ENCODE peak calls at places on chromosomes 12 and 14, in four cellular contexts. Z, B, I and K are unnamed samples.

GRCh38 chr12:18492372-18493025 is 231.2 kb downstream of the PIK3C2G start:
- DNase-seq in Z (peak), B (no peak), I (no peak), K (no peak)

GRCh38 chr14:102241147-102241546 is 63.8 kb downstream of the MOK start:
- DNase-seq in Z (no peak), I (no peak), B (no peak), K (no peak)

GRCh38 chr12:9883175-9883574 is 1.9 kb downstream of the KLRF2 start:
- DNase-seq in I (no peak), Z (no peak), B (no peak), K (no peak)

GRCh38 chr12:50243507-50243906 is 39.8 kb downstream of the LIMA1 start:
- DNase-seq in B (no peak), I (no peak), Z (no peak), K (no peak)

GRCh38 chr12:117064049-117064448 is 35.2 kb downstream of the TESC start:
- DNase-seq in B (no peak), Z (no peak), I (no peak), K (no peak)

GRCh38 chr14:68950111-68950510 is 29.0 kb downstream of the ACTN1 start:
- DNase-seq in B (no peak), Z (no peak), I (no peak), K (no peak)

GRCh38 chr14:76752744-76753143 is 8.5 kb upstream of the VASH1 start:
- DNase-seq in B (no peak), I (no peak), Z (no peak), K (no peak)

GRCh38 chr12:108430926-108431325 is 84.2 kb upstream of the FICD start:
- DNase-seq in B (no peak), I (no peak), Z (no peak), K (no peak)

GRCh38 chr14:70052990-70053389 is 135.8 kb downstream of the SLC8A3 start:
- DNase-seq in Z (no peak), B (no peak), I (no peak), K (no peak)

GRCh38 chr12:108621161-108621560 is 12.5 kb downstream of the SELPLG start:
- DNase-seq in Z (no peak), B (no peak), I (no peak), K (no peak)

GRCh38 chr14:92729632-92730358 is 18.6 kb downstream of the LGMN start:
- DNase-seq in I (no peak), Z (peak), B (no peak), K (peak)

GRCh38 chr14:72666610-72667009 is 227.3 kb downstream of the DPF3 start:
- DNase-seq in B (no peak), I (no peak), Z (no peak), K (peak)

GRCh38 chr12:76259071-76259470 is 89.1 kb downstream of the BBS10 start:
- DNase-seq in I (no peak), Z (no peak), B (no peak), K (no peak)

GRCh38 chr14:91078095-91078737 is 17.8 kb upstream of the RPS6KA5 start:
- DNase-seq in Z (no peak), B (no peak), I (no peak), K (no peak)

GRCh38 chr12:84822541-84822940 is 90.1 kb downstream of the SLC6A15 start:
- DNase-seq in Z (no peak), B (no peak), I (no peak), K (no peak)

GRCh38 chr12:6090786-6091185 is 33.7 kb downstream of the VWF start:
- DNase-seq in I (no peak), B (no peak), Z (no peak), K (no peak)

GRCh38 chr12:130817804-130818203 is 21.2 kb downstream of the STX2 start:
- DNase-seq in Z (no peak), I (no peak), B (no peak), K (no peak)

GRCh38 chr12:13074396-13075113 is 28.9 kb downstream of the GSG1 start:
- DNase-seq in Z (no peak), B (no peak), I (no peak), K (no peak)

GRCh38 chr14:75542585-75543091 is 20.4 kb downstream of the BATF start:
- DNase-seq in I (peak), B (no peak), Z (peak), K (no peak)

GRCh38 chr12:118334939-118335567 is 37.7 kb downstream of the TAOK3 start:
- DNase-seq in Z (no peak), B (no peak), I (no peak), K (no peak)

GRCh38 chr12:46472893-46473633 is 100.5 kb upstream of the SLC38A2 start:
- DNase-seq in I (no peak), B (no peak), Z (no peak), K (no peak)

GRCh38 chr14:79543966-79544365 is 667.3 kb downstream of the DIO2 start:
- DNase-seq in I (no peak), B (no peak), Z (no peak), K (peak)

GRCh38 chr12:93441111-93441616 is 583 bp downstream of the UBE2N start:
- DNase-seq in B (no peak), Z (no peak), I (peak), K (no peak)

GRCh38 chr14:50231475-50232275 is at the start of gene SOS2:
- DNase-seq in B (peak), I (peak), Z (peak), K (no peak)

GRCh38 chr12:113232787-113233585 is 11.7 kb downstream of the TPCN1 start:
- DNase-seq in I (peak), Z (no peak), B (no peak), K (no peak)

GRCh38 chr14:95141684-95142083 is 15.6 kb downstream of the DICER1 start:
- DNase-seq in I (no peak), Z (no peak), B (no peak), K (no peak)

GRCh38 chr14:95140060-95140858 is 17.1 kb downstream of the DICER1 start:
- DNase-seq in B (no peak), Z (no peak), I (no peak), K (no peak)

GRCh38 chr14:95143813-95144620 is 13.3 kb downstream of the DICER1 start:
- DNase-seq in B (no peak), Z (no peak), I (no peak), K (no peak)

GRCh38 chr14:95144849-95145248 is 12.5 kb downstream of the DICER1 start:
- DNase-seq in B (no peak), Z (no peak), I (no peak), K (no peak)

GRCh38 chr14:95142208-95142607 is 15.1 kb downstream of the DICER1 start:
- DNase-seq in Z (no peak), I (no peak), B (no peak), K (no peak)
- TF ChIP-seq CTCF in Z (no peak), I (no peak), B (no peak), K (no peak)

DNA sequence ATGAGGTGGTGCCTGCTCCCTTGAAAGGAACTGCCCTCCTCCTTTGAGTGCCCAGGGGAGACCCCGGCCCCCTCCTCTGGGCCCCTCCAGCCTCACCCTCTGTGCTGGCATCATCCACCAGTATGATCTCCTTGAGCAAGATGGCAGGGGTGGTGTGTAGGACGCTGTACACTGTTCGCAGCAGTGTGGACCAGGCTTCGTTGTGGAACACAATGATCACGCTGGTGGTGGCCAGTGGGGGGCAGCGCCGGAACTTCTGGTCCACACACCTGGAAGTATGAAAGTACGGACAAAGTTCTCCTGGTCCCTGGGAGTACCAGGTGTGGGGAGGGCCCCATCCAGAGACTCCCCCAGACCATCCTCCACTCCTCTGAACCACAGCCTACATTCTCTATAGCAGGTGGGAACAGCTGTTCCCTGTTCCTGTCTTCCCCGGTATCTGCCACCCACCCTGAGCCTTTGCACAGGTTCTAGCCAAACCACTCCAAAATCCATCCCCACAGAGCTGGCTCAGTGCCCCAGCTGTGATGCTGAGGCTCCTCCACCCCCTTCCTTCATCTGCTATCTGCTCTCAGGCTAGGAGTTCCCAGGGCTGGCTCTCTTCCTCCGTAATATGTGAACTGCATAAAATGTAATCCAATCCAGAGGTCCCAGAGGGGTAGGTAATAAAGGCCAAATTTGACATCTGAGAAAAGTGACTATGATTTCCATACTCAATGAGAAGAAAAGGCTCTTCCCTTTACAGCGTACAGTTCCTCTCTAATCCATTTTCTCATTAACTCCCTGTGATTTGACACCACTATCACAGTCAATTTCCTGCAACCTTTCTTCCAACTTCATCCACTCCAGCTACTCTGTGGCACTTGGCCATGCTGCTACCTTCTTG is 13.9 kb downstream of the GALNT6 start:
- DNase-seq in B (no peak), Z (no peak), I (no peak), K (no peak)
- TF ChIP-seq CTCF in B (no peak), Z (no peak), I (no peak), K (peak)

GRCh38 chr14:100165376-100165775 is 5.9 kb upstream of the DEGS2 start:
- DNase-seq in B (no peak), Z (no peak), I (peak), K (no peak)
- TF ChIP-seq CTCF in B (no peak), Z (no peak), I (no peak), K (no peak)

GRCh38 chr12:20220339-20220738 is 148.0 kb upstream of the PDE3A start:
- DNase-seq in B (no peak), I (no peak), Z (peak), K (peak)
- TF ChIP-seq CTCF in B (no peak), I (no peak), Z (peak), K (peak)

GRCh38 chr12:66063976-66064375 is 66.6 kb downstream of the LLPH start:
- DNase-seq in Z (no peak), B (no peak), I (no peak), K (no peak)

GRCh38 chr12:66066929-66067281 is 63.6 kb downstream of the LLPH start:
- DNase-seq in I (no peak), B (no peak), Z (no peak), K (no peak)

GRCh38 chr12:66065146-66065545 is 65.4 kb downstream of the LLPH start:
- DNase-seq in B (no peak), I (no peak), Z (no peak), K (no peak)

GRCh38 chr12:66065623-66066022 is 64.9 kb downstream of the LLPH start:
- DNase-seq in I (no peak), B (no peak), Z (no peak), K (no peak)

DNA sequence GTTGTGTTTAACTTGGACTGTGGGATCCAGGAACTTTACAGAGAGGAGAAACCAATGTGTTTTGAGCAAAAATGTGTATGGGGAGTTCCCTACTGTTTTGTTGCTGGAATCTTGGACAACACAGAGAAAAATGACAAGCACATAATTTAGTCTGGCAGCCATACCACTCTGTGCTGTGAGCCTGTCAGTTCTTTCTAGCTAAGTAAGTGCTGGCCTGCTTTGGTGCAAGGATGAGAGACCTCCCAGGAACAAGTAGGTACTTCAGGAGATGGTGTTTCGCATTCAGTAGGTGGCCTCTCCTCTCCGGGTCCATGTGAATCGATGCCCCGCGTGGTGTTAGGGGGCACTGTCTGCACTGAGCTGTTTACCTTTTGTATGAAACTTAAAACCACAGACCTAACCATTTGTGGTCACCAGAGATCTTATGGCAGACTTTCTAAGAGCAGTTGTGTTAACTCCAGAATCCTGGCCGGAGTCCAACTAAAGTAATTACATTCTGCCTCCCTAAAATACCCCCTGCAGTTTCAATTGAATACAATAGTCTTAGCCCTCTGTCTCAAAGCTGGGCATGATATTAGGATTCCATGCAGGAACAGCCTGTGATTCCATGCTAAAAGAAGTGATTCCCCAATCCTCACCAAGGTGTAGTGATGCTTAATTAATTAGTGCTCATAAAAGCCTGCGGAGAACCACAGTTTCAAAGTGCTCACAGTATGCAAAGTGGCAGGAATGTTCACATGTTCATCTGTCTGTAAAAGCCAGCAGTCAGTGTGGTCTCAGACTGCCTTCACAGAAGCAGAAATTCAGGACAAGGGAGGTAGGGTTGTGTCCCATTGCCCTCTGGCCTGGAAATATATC is 64.2 kb downstream of the LLPH start:
- DNase-seq in Z (no peak), B (no peak), I (no peak), K (no peak)
- TF ChIP-seq CTCF in Z (no peak), B (no peak), I (no peak), K (no peak)

DNA sequence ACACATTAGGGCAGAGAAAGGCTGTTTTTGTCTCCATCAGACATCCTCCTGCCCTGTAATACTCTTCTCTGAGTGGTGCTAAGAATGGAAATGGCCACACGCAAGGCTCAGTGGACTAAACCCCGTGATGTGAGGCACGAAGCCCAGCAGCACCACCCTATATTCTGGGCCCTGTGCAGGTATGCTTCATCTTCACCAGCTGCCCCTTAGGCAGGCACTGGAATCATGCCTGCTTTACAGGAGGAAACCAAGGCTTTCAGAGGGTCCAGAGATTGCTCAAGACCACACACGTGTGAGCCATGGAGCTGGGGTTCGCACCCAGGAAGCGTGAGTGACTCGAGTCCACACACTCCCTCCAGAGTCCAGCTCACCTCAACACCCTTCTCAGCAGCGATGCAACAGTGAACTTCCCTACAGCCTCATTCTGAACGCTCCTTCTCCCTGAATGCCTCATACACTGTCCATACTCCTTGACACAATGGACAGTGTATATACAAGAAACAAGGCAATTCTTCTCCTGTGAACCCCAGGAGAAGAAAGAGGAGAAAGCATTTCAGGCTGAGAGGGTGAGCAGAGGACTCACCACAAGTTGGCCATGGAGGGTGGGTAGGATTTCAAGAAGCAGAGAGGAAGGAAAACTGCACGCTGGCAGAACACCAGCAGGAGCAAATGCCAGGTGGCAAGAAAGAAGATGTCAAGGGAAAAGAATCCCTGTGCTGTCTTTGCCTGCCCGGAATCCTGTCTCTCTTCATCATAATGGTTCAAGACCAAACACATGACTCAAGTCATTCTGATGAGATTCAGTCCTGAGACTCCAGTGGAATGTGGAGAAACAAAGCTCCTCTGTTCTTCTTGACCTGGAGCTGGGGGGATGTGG is 39.1 kb downstream of the NT5DC3 start:
- DNase-seq in Z (no peak), B (no peak), I (no peak), K (peak)
- TF ChIP-seq CTCF in Z (no peak), B (no peak), I (no peak), K (no peak)

GRCh38 chr12:77725611-77726010 is 105.1 kb upstream of the NAV3 start:
- DNase-seq in B (no peak), I (no peak), Z (no peak), K (no peak)

GRCh38 chr12:77723308-77723707 is 107.4 kb upstream of the NAV3 start:
- DNase-seq in Z (no peak), I (no peak), B (no peak), K (no peak)

GRCh38 chr12:77724367-77724957 is 106.2 kb upstream of the NAV3 start:
- DNase-seq in Z (no peak), B (no peak), I (no peak), K (no peak)

DNA sequence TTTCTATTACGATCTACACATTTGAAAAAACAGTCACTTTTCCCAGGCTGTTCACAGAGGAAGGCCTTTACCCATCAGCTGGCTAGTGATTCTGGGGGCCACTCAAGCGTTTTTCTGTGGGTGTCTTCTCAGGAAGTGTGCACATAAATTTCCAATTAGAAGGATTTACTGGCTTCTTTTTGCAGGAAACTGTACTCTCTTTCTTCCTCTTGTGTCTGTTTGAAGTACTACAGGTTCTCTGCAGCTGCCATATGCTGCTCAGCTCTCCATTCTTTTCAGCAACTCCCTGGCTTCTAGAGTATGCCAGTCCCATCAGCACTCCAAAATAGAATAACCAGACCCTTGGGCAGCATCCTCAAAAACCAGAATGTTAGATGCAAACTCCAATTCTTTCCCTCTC is 110.4 kb upstream of the NAV3 start:
- DNase-seq in I (no peak), Z (no peak), B (no peak), K (peak)
- TF ChIP-seq CTCF in I (no peak), Z (peak), B (peak), K (peak)